ENCODE peak calls at places on chromosomes 1 and 21, in four cellular contexts. V, L, S and W are unnamed samples.

GRCh38 chr1:173255214-173255813 is 48.2 kb upstream of the TNFSF4 start:
- DNase-seq in V (peak), L (no peak), S (peak), W (no peak)

GRCh38 chr1:6011161-6011945 is 19.1 kb upstream of the NPHP4 start:
- DNase-seq in L (no peak), V (no peak), S (no peak), W (no peak)

GRCh38 chr1:235397733-235398132 is 30.5 kb downstream of the TBCE start:
- DNase-seq in S (peak), L (no peak), V (no peak), W (no peak)

GRCh38 chr1:93631626-93632365 is 49.8 kb downstream of the BCAR3 start:
- DNase-seq in L (no peak), S (no peak), V (no peak), W (no peak)

GRCh38 chr1:111743679-111744101 is 4.5 kb upstream of the INKA2 start:
- DNase-seq in L (no peak), V (no peak), S (peak), W (no peak)

GRCh38 chr1:109356959-109357358 is 40.8 kb downstream of the SORT1 start:
- DNase-seq in L (no peak), S (no peak), V (no peak), W (no peak)

GRCh38 chr1:178774263-178774662 is 49.2 kb downstream of the RALGPS2 start:
- DNase-seq in V (no peak), S (no peak), L (no peak), W (peak)

GRCh38 chr1:219174672-219175564 is 1.2 kb downstream of the LYPLAL1 start:
- DNase-seq in S (peak), V (peak), L (no peak), W (peak)

GRCh38 chr21:33419538-33420123 is 16.4 kb downstream of the IFNGR2 start:
- DNase-seq in V (no peak), L (no peak), S (peak), W (no peak)

GRCh38 chr21:35314896-35315582 is 265.9 kb upstream of the RUNX1 start:
- DNase-seq in L (no peak), S (no peak), V (no peak), W (no peak)

GRCh38 chr21:31502537-31503143 is 156.9 kb upstream of the SOD1 start:
- DNase-seq in S (no peak), V (no peak), L (no peak), W (no peak)

GRCh38 chr1:167342846-167343245 is 122.2 kb downstream of the POU2F1 start:
- DNase-seq in L (no peak), V (no peak), S (no peak), W (peak)

GRCh38 chr1:242523282-242523967 is 1.1 kb downstream of the PLD5 start:
- DNase-seq in V (no peak), L (no peak), S (no peak), W (no peak)

GRCh38 chr1:180964609-180965008 is 51.9 kb downstream of the KIAA1614 start:
- DNase-seq in L (no peak), S (no peak), V (no peak), W (no peak)

GRCh38 chr1:34918609-34919561 is 10.6 kb downstream of the DLGAP3 start:
- DNase-seq in V (no peak), L (no peak), S (no peak), W (no peak)

GRCh38 chr1:17307946-17308345 is at the start of gene PADI4:
- DNase-seq in V (no peak), S (no peak), L (no peak), W (no peak)

GRCh38 chr21:28256420-28256831 is 736.3 kb downstream of the LTN1 start:
- DNase-seq in S (peak), V (no peak), L (no peak), W (no peak)

GRCh38 chr1:154716012-154716411 is 108.0 kb upstream of the ADAR start:
- DNase-seq in S (no peak), L (no peak), V (no peak), W (no peak)

GRCh38 chr21:38933731-38934130 is 128.0 kb downstream of the ETS2 start:
- DNase-seq in L (no peak), V (no peak), S (no peak), W (no peak)

GRCh38 chr1:98692482-98692881 is 31.0 kb downstream of the SNX7 start:
- DNase-seq in S (no peak), V (no peak), L (no peak), W (no peak)

GRCh38 chr1:167447521-167448136 is 70.7 kb downstream of the CD247 start:
- DNase-seq in S (no peak), L (peak), V (peak), W (peak)

GRCh38 chr21:37017951-37018679 is 11.6 kb downstream of the RIPPLY3 start:
- DNase-seq in S (no peak), L (no peak), V (no peak), W (no peak)

GRCh38 chr1:184101116-184101515 is 49.6 kb downstream of the TSEN15 start:
- DNase-seq in S (no peak), L (no peak), V (no peak), W (no peak)

GRCh38 chr1:173426057-173426456 is 51.1 kb upstream of the PRDX6 start:
- DNase-seq in S (no peak), V (no peak), L (no peak), W (no peak)

GRCh38 chr1:185956881-185957280 is 222.7 kb downstream of the HMCN1 start:
- DNase-seq in V (no peak), S (no peak), L (no peak), W (no peak)

GRCh38 chr1:42250164-42250563 is 84.9 kb downstream of the FOXJ3 start:
- DNase-seq in S (no peak), L (no peak), V (no peak), W (no peak)

GRCh38 chr1:34113887-34114286 is 51.1 kb downstream of the CSMD2 start:
- DNase-seq in V (no peak), S (peak), L (no peak), W (no peak)

GRCh38 chr1:15618685-15619525 is 1.6 kb downstream of the DDI2 start:
- DNase-seq in L (no peak), S (no peak), V (no peak), W (no peak)

GRCh38 chr1:160093624-160094290 is 4.7 kb downstream of the IGSF8 start:
- DNase-seq in V (no peak), S (no peak), L (no peak), W (no peak)

GRCh38 chr1:218397752-218398339 is 52.7 kb downstream of the TGFB2 start:
- DNase-seq in V (no peak), L (no peak), S (peak), W (no peak)

GRCh38 chr1:9814619-9815018 is 9.1 kb downstream of the CLSTN1 start:
- DNase-seq in V (no peak), S (no peak), L (no peak), W (no peak)

GRCh38 chr21:20207335-20207734 is 790.9 kb upstream of the NCAM2 start:
- DNase-seq in L (no peak), V (no peak), S (no peak), W (no peak)

GRCh38 chr21:46153259-46154154 is 1.9 kb downstream of the FTCD start:
- DNase-seq in L (peak), S (no peak), V (no peak), W (peak)

GRCh38 chr1:203601717-203602309 is 24.8 kb upstream of the ATP2B4 start:
- DNase-seq in L (no peak), S (no peak), V (no peak), W (no peak)

GRCh38 chr1:27491748-27492700 is 2.1 kb upstream of the WASF2 start:
- DNase-seq in S (no peak), L (no peak), V (no peak), W (no peak)

GRCh38 chr1:181981821-181982220 is 79.7 kb downstream of the ZNF648 start:
- DNase-seq in S (no peak), V (no peak), L (no peak), W (no peak)

GRCh38 chr1:230222678-230223077 is 155.6 kb downstream of the GALNT2 start:
- DNase-seq in S (no peak), V (no peak), L (no peak), W (no peak)

GRCh38 chr1:230220907-230221306 is 153.9 kb downstream of the GALNT2 start:
- DNase-seq in V (no peak), S (no peak), L (no peak), W (no peak)

GRCh38 chr1:230218667-230219066 is 151.6 kb downstream of the GALNT2 start:
- DNase-seq in S (no peak), V (no peak), L (no peak), W (no peak)

GRCh38 chr1:230220478-230220877 is 153.4 kb downstream of the GALNT2 start:
- DNase-seq in S (no peak), L (no peak), V (no peak), W (no peak)

DNA sequence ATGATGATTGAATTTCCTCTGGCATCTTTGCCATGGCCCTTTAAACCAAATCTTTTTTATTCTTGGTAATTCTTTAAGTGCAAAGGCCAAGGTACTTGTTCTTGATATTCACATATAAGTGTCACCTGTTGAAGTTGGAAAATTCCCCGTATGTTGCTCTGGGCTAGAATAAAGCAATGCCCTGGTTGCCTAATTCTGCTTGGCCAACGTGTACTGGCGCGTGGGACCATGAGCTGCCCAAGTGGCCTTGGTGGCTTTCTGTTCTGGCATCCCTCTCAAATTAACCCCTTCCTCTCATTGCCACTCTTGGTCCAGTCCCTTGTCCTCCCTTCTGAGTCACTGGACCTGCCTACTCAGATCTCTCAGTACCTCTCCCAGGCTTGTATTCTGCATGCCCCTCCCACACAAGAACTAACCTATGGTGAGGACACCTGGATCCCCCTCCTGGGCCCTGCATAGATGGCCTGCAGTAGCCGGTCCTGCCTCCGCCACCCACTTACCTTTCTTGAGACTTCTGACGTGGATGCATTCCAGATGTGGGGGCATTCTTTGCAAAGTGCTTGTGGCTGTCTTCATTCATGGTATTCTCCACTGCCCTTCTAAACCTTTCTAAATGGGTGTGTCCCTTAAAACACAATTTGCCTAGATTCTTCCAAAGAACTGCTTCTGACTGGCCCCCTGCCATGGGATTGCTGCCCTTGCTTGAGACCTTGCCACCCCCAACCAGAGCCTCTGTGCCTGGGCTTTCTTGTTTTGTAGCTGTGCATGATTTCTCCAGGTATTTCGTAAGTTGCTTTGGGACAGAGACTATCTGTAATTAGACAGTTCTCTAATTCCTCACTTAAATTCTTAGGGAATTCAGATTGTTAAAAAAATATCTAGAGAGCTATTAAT is 152.4 kb downstream of the GALNT2 start:
- DNase-seq in L (no peak), V (no peak), S (no peak), W (no peak)
- H3K27ac ChIP-seq in L (no peak), V (no peak), S (no peak), W (no peak)

GRCh38 chr1:31934706-31935629 is 3.2 kb downstream of the PTP4A2 start:
- DNase-seq in L (no peak), V (peak), S (no peak), W (peak)
- H3K27ac ChIP-seq in L (peak), V (peak), S (peak), W (peak)

GRCh38 chr1:87108228-87108627 is 193.8 kb downstream of the HS2ST1 start:
- DNase-seq in V (no peak), L (no peak), S (no peak), W (no peak)

GRCh38 chr1:87106867-87107266 is 192.4 kb downstream of the HS2ST1 start:
- DNase-seq in L (no peak), S (no peak), V (no peak), W (no peak)

GRCh38 chr1:87111659-87112339 is 197.4 kb downstream of the HS2ST1 start:
- DNase-seq in L (no peak), S (no peak), V (no peak), W (no peak)

GRCh38 chr1:87106158-87106557 is 191.7 kb downstream of the HS2ST1 start:
- DNase-seq in S (no peak), V (no peak), L (no peak), W (no peak)

DNA sequence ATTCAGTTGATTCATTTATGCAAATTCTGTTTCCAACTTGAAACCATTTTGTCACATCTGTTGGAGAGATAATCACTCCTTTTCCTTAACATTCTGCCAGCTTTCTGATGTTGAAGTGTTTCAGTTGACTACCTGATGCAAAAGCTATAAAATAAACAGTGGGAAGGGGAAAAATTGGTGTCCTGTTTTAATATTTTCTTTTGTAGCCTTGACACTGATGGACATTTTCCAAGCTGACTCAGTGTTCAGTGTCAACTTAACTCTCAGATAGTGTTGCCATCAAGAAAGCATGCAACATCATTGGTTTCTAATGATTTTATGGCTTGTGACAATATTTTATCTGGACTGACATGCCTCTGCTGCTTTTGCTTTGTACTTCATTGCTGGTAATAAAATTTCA is 194.6 kb downstream of the HS2ST1 start:
- DNase-seq in S (peak), L (no peak), V (no peak), W (no peak)
- H3K27ac ChIP-seq in S (no peak), L (no peak), V (no peak), W (no peak)

GRCh38 chr1:26099780-26100179 is 11.8 kb upstream of the PDIK1L start:
- DNase-seq in V (no peak), S (no peak), L (no peak), W (no peak)
- H3K27ac ChIP-seq in V (no peak), S (no peak), L (no peak), W (no peak)